ENCODE peak calls at places on chromosomes 5 and 9, in nine cellular contexts. Z, H, T, V, N, U, X, J and C are unnamed samples.

GRCh38 chr5:65620021-65620420 is 4.1 kb downstream of the TRIM23 start:
- DNase-seq in T (no peak), U (no peak), V (no peak), X (no peak), H (no peak), J (peak), N (no peak), Z (no peak), C (no peak)

GRCh38 chr5:136006164-136006563 is 22.6 kb upstream of the TGFBI start:
- DNase-seq in H (no peak), Z (peak), U (no peak), N (no peak), V (no peak), T (no peak), J (peak), X (no peak), C (no peak)

GRCh38 chr9:134734270-134734669 is 92.7 kb downstream of the COL5A1 start:
- DNase-seq in N (no peak), H (no peak), J (peak), Z (peak), T (no peak), X (peak), U (no peak), V (no peak), C (no peak)

GRCh38 chr9:4740623-4741364 is at the start of gene AK3:
- DNase-seq in H (peak), X (peak), T (peak), N (peak), Z (peak), U (peak), J (peak), V (peak), C (peak)

GRCh38 chr5:177353093-177353492 is 1.6 kb upstream of the LMAN2 start:
- DNase-seq in T (no peak), X (no peak), N (no peak), J (no peak), U (no peak), V (no peak), H (no peak), Z (no peak), C (no peak)

GRCh38 chr9:76441551-76442322 is 17.2 kb upstream of the GCNT1 start:
- DNase-seq in U (no peak), N (no peak), V (no peak), H (no peak), X (no peak), Z (peak), J (peak), T (no peak), C (peak)

GRCh38 chr9:121773954-121774714 is 122.7 kb downstream of the DAB2IP start:
- DNase-seq in Z (no peak), H (no peak), V (peak), U (no peak), J (no peak), N (no peak), T (no peak), X (no peak), C (no peak)

GRCh38 chr9:134659688-134660131 is 18.1 kb downstream of the COL5A1 start:
- DNase-seq in N (no peak), Z (no peak), T (no peak), X (no peak), V (peak), H (no peak), U (no peak), J (no peak), C (no peak)